ENCODE peak calls at places on chromosome 1, in six cellular contexts. K is RWPE1, R is HFFc6, B is nephron progenitor cell, X is ureter, W is fibroblast of pulmonary artery. O is an unnamed sample.
A peak's percentile ranks its signal among the peaks of the same experiment; 100 is the strongest.

GRCh38 chr1:28301368-28302174 is 27.3 kb upstream of the MED18 start:
- DNase-seq in K (no peak), R (peak; percentile 67), B (no peak), X (no peak), W (peak; percentile 51), O (no peak)

GRCh38 chr1:32468791-32469190 is 3.9 kb downstream of the ZBTB8B start:
- DNase-seq in K (no peak), R (no peak), B (no peak), X (no peak), W (no peak), O (no peak)

GRCh38 chr1:47935163-47935562 is 62.0 kb downstream of the TRABD2B start:
- DNase-seq in K (no peak), R (no peak), B (no peak), X (no peak), W (peak; percentile 10), O (no peak)

GRCh38 chr1:16187748-16188401 is 24.6 kb downstream of the ARHGEF19 start:
- DNase-seq in K (peak; percentile 77), R (peak; percentile 84), B (peak; percentile 85), X (peak; percentile 76), W (peak; percentile 79), O (peak; percentile 65)

GRCh38 chr1:21304488-21304887 is 14.2 kb upstream of the ECE1 start:
- DNase-seq in K (no peak), R (no peak), B (no peak), X (no peak), W (no peak), O (no peak)

GRCh38 chr1:20359451-20360330 is 69.0 kb downstream of the VWA5B1 start:
- DNase-seq in K (no peak), R (no peak), B (no peak), X (peak; percentile 58), W (no peak), O (no peak)

GRCh38 chr1:21175670-21176581 is 771 bp downstream of the EIF4G3 start:
- DNase-seq in K (peak; percentile 29), R (no peak), B (peak; percentile 52), X (peak; percentile 50), W (no peak), O (peak; percentile 24)

GRCh38 chr1:204445860-204446412 is 34.3 kb upstream of the PPP1R15B start:
- DNase-seq in K (no peak), R (peak; percentile 20), B (peak; percentile 64), X (no peak), W (no peak), O (peak; percentile 88)

GRCh38 chr1:2980849-2981248 is 40.4 kb upstream of the ACTRT2 start:
- DNase-seq in K (no peak), R (no peak), B (no peak), X (no peak), W (no peak), O (no peak)

GRCh38 chr1:25692560-25692959 is 76.0 kb downstream of the MAN1C1 start:
- DNase-seq in K (no peak), R (no peak), B (peak; percentile 62), X (no peak), W (no peak), O (peak; percentile 41)

GRCh38 chr1:160373696-160374095 is 6.8 kb downstream of the NHLH1 start:
- DNase-seq in K (no peak), R (no peak), B (no peak), X (no peak), W (peak; percentile 33), O (no peak)

GRCh38 chr1:238955934-238956333 is 430.4 kb upstream of the CHRM3 start:
- DNase-seq in K (no peak), R (no peak), B (no peak), X (no peak), W (no peak), O (no peak)